ENCODE peak calls at places on chromosome 3, in four cellular contexts. R is AG10803, Q is uterus, B is AG09309. Z is an unnamed sample.

GRCh38 chr3:160402249-160403027 is 3.0 kb downstream of the SMC4 start:
- DNase-seq in R (no peak), Q (no peak), B (no peak), Z (peak)

GRCh38 chr3:167241048-167241845 is 138.8 kb downstream of the ZBBX start:
- DNase-seq in R (no peak), Q (no peak), B (no peak), Z (no peak)

GRCh38 chr3:108234387-108234957 is 12.2 kb upstream of the IFT57 start:
- DNase-seq in R (no peak), Q (no peak), B (no peak), Z (no peak)

GRCh38 chr3:151630035-151630434 is 103.7 kb upstream of the AADACL2 start:
- DNase-seq in R (no peak), Q (no peak), B (no peak), Z (peak)

GRCh38 chr3:150376001-150376848 is 31.9 kb upstream of the TSC22D2 start:
- DNase-seq in R (peak), Q (peak), B (peak), Z (peak)

GRCh38 chr3:111151438-111151837 is 79.8 kb downstream of the NECTIN3 start:
- DNase-seq in R (peak), Q (no peak), B (peak), Z (peak)

GRCh38 chr3:40780801-40781406 is 256.1 kb downstream of the ZNF621 start:
- DNase-seq in R (peak), Q (peak), B (no peak), Z (peak)

GRCh38 chr3:188104050-188104449 is 49.9 kb upstream of the LPP start:
- DNase-seq in R (no peak), Q (no peak), B (no peak), Z (peak)

GRCh38 chr3:40645883-40646282 is 121.1 kb downstream of the ZNF621 start:
- DNase-seq in R (no peak), Q (no peak), B (no peak), Z (peak)

GRCh38 chr3:46865546-46865945 is 2.3 kb upstream of the MYL3 start:
- DNase-seq in R (no peak), Q (no peak), B (no peak), Z (no peak)

GRCh38 chr3:46865034-46865507 is 1.8 kb upstream of the MYL3 start:
- DNase-seq in R (peak), Q (peak), B (no peak), Z (peak)

GRCh38 chr3:46862689-46863020 is 589 bp downstream of the MYL3 start:
- DNase-seq in R (no peak), Q (peak), B (no peak), Z (no peak)

GRCh38 chr3:46863261-46863782 is at the start of gene MYL3:
- DNase-seq in R (no peak), Q (peak), B (no peak), Z (no peak)

GRCh38 chr3:46864051-46864881 is 1.0 kb upstream of the MYL3 start:
- DNase-seq in R (no peak), Q (no peak), B (no peak), Z (no peak)
- H3K4me3 ChIP-seq in R (no peak), Q (no peak), B (no peak), Z (no peak)

DNA sequence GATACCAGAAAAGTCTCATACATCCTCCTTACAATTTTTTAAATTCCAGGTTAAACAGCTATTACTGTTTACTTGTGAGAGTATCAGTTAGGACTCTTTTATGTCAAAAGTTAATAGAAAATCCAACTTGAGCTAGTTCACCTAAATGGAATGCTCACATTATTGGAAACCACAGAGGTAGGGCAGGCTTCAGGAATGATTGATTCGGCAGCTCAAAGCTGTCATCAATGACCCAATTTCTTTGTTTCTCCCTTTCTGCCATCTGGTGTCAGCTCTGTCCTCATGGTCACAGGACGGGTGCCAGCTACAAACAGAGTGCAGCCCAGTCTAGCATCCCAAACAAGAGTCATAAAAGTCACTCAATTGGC is 32.2 kb downstream of the CFAP20DC start:
- DNase-seq in R (no peak), Q (no peak), B (no peak), Z (no peak)
- TF ChIP-seq CTCF in R (no peak), Q (no peak), B (no peak), Z (no peak)

DNA sequence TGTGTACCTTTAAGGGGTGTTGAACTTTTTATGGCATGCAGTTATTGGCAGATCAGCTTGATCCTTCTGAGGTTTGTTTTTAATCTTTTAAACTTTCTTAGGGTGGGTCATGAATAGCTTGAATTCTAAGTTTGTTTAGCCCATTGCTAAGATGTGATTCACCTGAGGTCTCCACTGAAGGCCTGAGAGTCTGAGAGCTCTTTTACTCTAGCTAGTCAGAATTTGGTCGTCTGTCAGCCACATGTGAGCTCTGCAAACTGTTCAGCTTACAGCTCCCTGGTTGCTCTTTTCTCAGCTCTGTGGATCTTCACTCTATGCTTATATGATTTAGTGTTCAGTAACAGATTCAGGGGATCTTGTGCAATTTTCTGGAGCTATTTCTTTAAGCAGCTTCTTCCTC is 161.3 kb downstream of the ABHD5 start:
- DNase-seq in R (peak), Q (no peak), B (peak), Z (peak)
- H3K4me3 ChIP-seq in R (no peak), Q (no peak), B (no peak), Z (no peak)

DNA sequence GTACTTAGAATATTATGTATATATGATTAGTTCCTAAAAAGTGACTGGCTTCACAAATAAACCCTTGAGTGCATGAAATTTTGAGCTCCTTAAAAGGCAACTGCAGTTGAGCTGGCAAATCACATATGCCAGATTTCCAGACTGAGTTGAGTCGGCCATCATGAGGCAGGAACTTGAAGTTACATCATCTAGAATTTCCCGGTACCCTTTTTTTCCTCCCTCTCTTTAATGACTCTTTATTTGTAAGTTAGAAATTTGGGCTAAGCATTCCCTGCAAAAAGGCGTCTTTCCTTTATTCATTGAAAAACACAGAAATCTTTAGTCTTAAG is 162.6 kb downstream of the FNDC3B start:
- DNase-seq in R (peak), Q (peak), B (peak), Z (peak)
- TF ChIP-seq CTCF in R (peak), Q (peak), B (peak), Z (peak)

Z was measured in choroid plexus epithelial cell.